ENCODE peak calls at places on chromosomes 6 and 20, in ten cellular contexts. One of them, this sample, is unnamed.

GRCh38 chr6:113707194-113707593 is 150.0 kb upstream of the MARCKS start:
- DNase-seq in activated T-helper 9 cell treated with anti-CD3 and anti-CD28 coated beads, Interleukin-2, amount 50 U/mL, for 16 hours: no peak
- DNase-seq in NCI-H345: no peak
- DNase-seq in WTC11: no peak
- DNase-seq in heart left ventricle: no peak
- DNase-seq in activated T-cell treated with anti-CD3 and anti-CD28 coated beads for 1 hour: no peak
- DNase-seq in stimulated activated naive CD8-positive, alpha-beta T cell treated with anti-CD3 and anti-CD28 coated beads, Interleukin-15, Interleukin-2, amounts not matched to agents 100 U/mL and 50 U/mL, for 24 hours: no peak
- DNase-seq in hypothalamus: no peak
- DNase-seq in effector memory CD8-positive, alpha-beta T cell: no peak
- DNase-seq in tibial artery: no peak
- DNase-seq in this sample: no peak

GRCh38 chr6:148203281-148203925 is 139.2 kb upstream of the SASH1 start:
- DNase-seq in hypothalamus: no peak
- DNase-seq in NCI-H345: no peak
- DNase-seq in activated T-cell treated with anti-CD3 and anti-CD28 coated beads for 1 hour: no peak
- DNase-seq in effector memory CD8-positive, alpha-beta T cell: no peak
- DNase-seq in stimulated activated naive CD8-positive, alpha-beta T cell treated with anti-CD3 and anti-CD28 coated beads, Interleukin-15, Interleukin-2, amounts not matched to agents 100 U/mL and 50 U/mL, for 24 hours: no peak
- DNase-seq in heart left ventricle: no peak
- DNase-seq in WTC11: no peak
- DNase-seq in tibial artery: no peak
- DNase-seq in activated T-helper 9 cell treated with anti-CD3 and anti-CD28 coated beads, Interleukin-2, amount 50 U/mL, for 16 hours: no peak
- DNase-seq in this sample: no peak

GRCh38 chr20:7214081-7214740 is 446.7 kb downstream of the BMP2 start:
- DNase-seq in stimulated activated naive CD8-positive, alpha-beta T cell treated with anti-CD3 and anti-CD28 coated beads, Interleukin-15, Interleukin-2, amounts not matched to agents 100 U/mL and 50 U/mL, for 24 hours: no peak
- DNase-seq in activated T-cell treated with anti-CD3 and anti-CD28 coated beads for 1 hour: no peak
- DNase-seq in heart left ventricle: no peak
- DNase-seq in effector memory CD8-positive, alpha-beta T cell: no peak
- DNase-seq in hypothalamus: no peak
- DNase-seq in activated T-helper 9 cell treated with anti-CD3 and anti-CD28 coated beads, Interleukin-2, amount 50 U/mL, for 16 hours: no peak
- DNase-seq in tibial artery: no peak
- DNase-seq in NCI-H345: no peak
- DNase-seq in WTC11: peak; percentile 25
- DNase-seq in this sample: no peak

GRCh38 chr20:62063601-62063980 is 2.1 kb downstream of the TAF4 start:
- DNase-seq in NCI-H345: peak; percentile 21
- DNase-seq in WTC11: no peak
- DNase-seq in effector memory CD8-positive, alpha-beta T cell: no peak
- DNase-seq in hypothalamus: peak; percentile 9
- DNase-seq in stimulated activated naive CD8-positive, alpha-beta T cell treated with anti-CD3 and anti-CD28 coated beads, Interleukin-15, Interleukin-2, amounts not matched to agents 100 U/mL and 50 U/mL, for 24 hours: no peak
- DNase-seq in activated T-helper 9 cell treated with anti-CD3 and anti-CD28 coated beads, Interleukin-2, amount 50 U/mL, for 16 hours: no peak
- DNase-seq in activated T-cell treated with anti-CD3 and anti-CD28 coated beads for 1 hour: no peak
- DNase-seq in tibial artery: no peak
- DNase-seq in heart left ventricle: no peak
- DNase-seq in this sample: no peak

GRCh38 chr6:52994031-52994788 is 874 bp downstream of the GSTA4 start:
- DNase-seq in hypothalamus: peak; percentile 34
- DNase-seq in stimulated activated naive CD8-positive, alpha-beta T cell treated with anti-CD3 and anti-CD28 coated beads, Interleukin-15, Interleukin-2, amounts not matched to agents 100 U/mL and 50 U/mL, for 24 hours: no peak
- DNase-seq in activated T-cell treated with anti-CD3 and anti-CD28 coated beads for 1 hour: no peak
- DNase-seq in heart left ventricle: no peak
- DNase-seq in activated T-helper 9 cell treated with anti-CD3 and anti-CD28 coated beads, Interleukin-2, amount 50 U/mL, for 16 hours: no peak
- DNase-seq in tibial artery: no peak
- DNase-seq in WTC11: peak; percentile 19
- DNase-seq in effector memory CD8-positive, alpha-beta T cell: no peak
- DNase-seq in NCI-H345: peak; percentile 33
- DNase-seq in this sample: peak; percentile 29

GRCh38 chr6:39924283-39924682 is 10.0 kb downstream of the MOCS1 start:
- DNase-seq in activated T-cell treated with anti-CD3 and anti-CD28 coated beads for 1 hour: no peak
- DNase-seq in NCI-H345: peak; percentile 12
- DNase-seq in heart left ventricle: no peak
- DNase-seq in activated T-helper 9 cell treated with anti-CD3 and anti-CD28 coated beads, Interleukin-2, amount 50 U/mL, for 16 hours: no peak
- DNase-seq in tibial artery: no peak
- DNase-seq in effector memory CD8-positive, alpha-beta T cell: no peak
- DNase-seq in WTC11: no peak
- DNase-seq in hypothalamus: no peak
- DNase-seq in stimulated activated naive CD8-positive, alpha-beta T cell treated with anti-CD3 and anti-CD28 coated beads, Interleukin-15, Interleukin-2, amounts not matched to agents 100 U/mL and 50 U/mL, for 24 hours: no peak
- DNase-seq in this sample: no peak

GRCh38 chr6:18362058-18362561 is 25.0 kb upstream of the RNF144B start:
- DNase-seq in tibial artery: no peak
- DNase-seq in WTC11: no peak
- DNase-seq in hypothalamus: no peak
- DNase-seq in effector memory CD8-positive, alpha-beta T cell: no peak
- DNase-seq in activated T-cell treated with anti-CD3 and anti-CD28 coated beads for 1 hour: no peak
- DNase-seq in stimulated activated naive CD8-positive, alpha-beta T cell treated with anti-CD3 and anti-CD28 coated beads, Interleukin-15, Interleukin-2, amounts not matched to agents 100 U/mL and 50 U/mL, for 24 hours: no peak
- DNase-seq in NCI-H345: no peak
- DNase-seq in heart left ventricle: no peak
- DNase-seq in activated T-helper 9 cell treated with anti-CD3 and anti-CD28 coated beads, Interleukin-2, amount 50 U/mL, for 16 hours: no peak
- DNase-seq in this sample: no peak

GRCh38 chr6:124999105-124999764 is 37.0 kb downstream of the RNF217 start:
- DNase-seq in hypothalamus: no peak
- DNase-seq in effector memory CD8-positive, alpha-beta T cell: no peak
- DNase-seq in WTC11: no peak
- DNase-seq in tibial artery: no peak
- DNase-seq in heart left ventricle: no peak
- DNase-seq in NCI-H345: no peak
- DNase-seq in activated T-helper 9 cell treated with anti-CD3 and anti-CD28 coated beads, Interleukin-2, amount 50 U/mL, for 16 hours: no peak
- DNase-seq in activated T-cell treated with anti-CD3 and anti-CD28 coated beads for 1 hour: no peak
- DNase-seq in stimulated activated naive CD8-positive, alpha-beta T cell treated with anti-CD3 and anti-CD28 coated beads, Interleukin-15, Interleukin-2, amounts not matched to agents 100 U/mL and 50 U/mL, for 24 hours: no peak
- DNase-seq in this sample: no peak

GRCh38 chr6:150185697-150186096 is 42.9 kb downstream of the PPP1R14C start:
- DNase-seq in hypothalamus: no peak
- DNase-seq in activated T-cell treated with anti-CD3 and anti-CD28 coated beads for 1 hour: no peak
- DNase-seq in WTC11: no peak
- DNase-seq in heart left ventricle: no peak
- DNase-seq in stimulated activated naive CD8-positive, alpha-beta T cell treated with anti-CD3 and anti-CD28 coated beads, Interleukin-15, Interleukin-2, amounts not matched to agents 100 U/mL and 50 U/mL, for 24 hours: no peak
- DNase-seq in tibial artery: no peak
- DNase-seq in NCI-H345: no peak
- DNase-seq in effector memory CD8-positive, alpha-beta T cell: no peak
- DNase-seq in activated T-helper 9 cell treated with anti-CD3 and anti-CD28 coated beads, Interleukin-2, amount 50 U/mL, for 16 hours: no peak
- DNase-seq in this sample: no peak

GRCh38 chr20:58483051-58483450 is 32.1 kb downstream of the APCDD1L start:
- DNase-seq in WTC11: no peak
- DNase-seq in hypothalamus: no peak
- DNase-seq in tibial artery: no peak
- DNase-seq in heart left ventricle: no peak
- DNase-seq in stimulated activated naive CD8-positive, alpha-beta T cell treated with anti-CD3 and anti-CD28 coated beads, Interleukin-15, Interleukin-2, amounts not matched to agents 100 U/mL and 50 U/mL, for 24 hours: no peak
- DNase-seq in activated T-helper 9 cell treated with anti-CD3 and anti-CD28 coated beads, Interleukin-2, amount 50 U/mL, for 16 hours: no peak
- DNase-seq in effector memory CD8-positive, alpha-beta T cell: no peak
- DNase-seq in activated T-cell treated with anti-CD3 and anti-CD28 coated beads for 1 hour: no peak
- DNase-seq in NCI-H345: no peak
- DNase-seq in this sample: no peak

GRCh38 chr20:15951711-15952110 is 621.5 kb downstream of the KIF16B start:
- DNase-seq in NCI-H345: no peak
- DNase-seq in WTC11: no peak
- DNase-seq in hypothalamus: no peak
- DNase-seq in heart left ventricle: no peak
- DNase-seq in activated T-helper 9 cell treated with anti-CD3 and anti-CD28 coated beads, Interleukin-2, amount 50 U/mL, for 16 hours: no peak
- DNase-seq in effector memory CD8-positive, alpha-beta T cell: no peak
- DNase-seq in tibial artery: no peak
- DNase-seq in activated T-cell treated with anti-CD3 and anti-CD28 coated beads for 1 hour: no peak
- DNase-seq in stimulated activated naive CD8-positive, alpha-beta T cell treated with anti-CD3 and anti-CD28 coated beads, Interleukin-15, Interleukin-2, amounts not matched to agents 100 U/mL and 50 U/mL, for 24 hours: no peak
- DNase-seq in this sample: no peak

GRCh38 chr20:58670097-58670496 is 19.0 kb downstream of the STX16 start:
- DNase-seq in NCI-H345: no peak
- DNase-seq in activated T-cell treated with anti-CD3 and anti-CD28 coated beads for 1 hour: no peak
- DNase-seq in stimulated activated naive CD8-positive, alpha-beta T cell treated with anti-CD3 and anti-CD28 coated beads, Interleukin-15, Interleukin-2, amounts not matched to agents 100 U/mL and 50 U/mL, for 24 hours: no peak
- DNase-seq in effector memory CD8-positive, alpha-beta T cell: no peak
- DNase-seq in activated T-helper 9 cell treated with anti-CD3 and anti-CD28 coated beads, Interleukin-2, amount 50 U/mL, for 16 hours: no peak
- DNase-seq in heart left ventricle: no peak
- DNase-seq in WTC11: no peak
- DNase-seq in hypothalamus: no peak
- DNase-seq in tibial artery: no peak
- DNase-seq in this sample: no peak

GRCh38 chr6:109059148-109059547 is 35.5 kb downstream of the SESN1 start:
- DNase-seq in hypothalamus: no peak
- DNase-seq in NCI-H345: no peak
- DNase-seq in activated T-cell treated with anti-CD3 and anti-CD28 coated beads for 1 hour: no peak
- DNase-seq in WTC11: no peak
- DNase-seq in effector memory CD8-positive, alpha-beta T cell: no peak
- DNase-seq in heart left ventricle: no peak
- DNase-seq in activated T-helper 9 cell treated with anti-CD3 and anti-CD28 coated beads, Interleukin-2, amount 50 U/mL, for 16 hours: no peak
- DNase-seq in tibial artery: no peak
- DNase-seq in stimulated activated naive CD8-positive, alpha-beta T cell treated with anti-CD3 and anti-CD28 coated beads, Interleukin-15, Interleukin-2, amounts not matched to agents 100 U/mL and 50 U/mL, for 24 hours: no peak
- DNase-seq in this sample: no peak

GRCh38 chr6:40774932-40775331 is 187.8 kb upstream of the LRFN2 start:
- DNase-seq in stimulated activated naive CD8-positive, alpha-beta T cell treated with anti-CD3 and anti-CD28 coated beads, Interleukin-15, Interleukin-2, amounts not matched to agents 100 U/mL and 50 U/mL, for 24 hours: no peak
- DNase-seq in WTC11: no peak
- DNase-seq in activated T-helper 9 cell treated with anti-CD3 and anti-CD28 coated beads, Interleukin-2, amount 50 U/mL, for 16 hours: no peak
- DNase-seq in heart left ventricle: no peak
- DNase-seq in hypothalamus: no peak
- DNase-seq in NCI-H345: no peak
- DNase-seq in effector memory CD8-positive, alpha-beta T cell: no peak
- DNase-seq in tibial artery: no peak
- DNase-seq in activated T-cell treated with anti-CD3 and anti-CD28 coated beads for 1 hour: no peak
- DNase-seq in this sample: no peak

GRCh38 chr6:79224005-79224404 is 10.5 kb downstream of the HMGN3 start:
- DNase-seq in activated T-helper 9 cell treated with anti-CD3 and anti-CD28 coated beads, Interleukin-2, amount 50 U/mL, for 16 hours: no peak
- DNase-seq in tibial artery: no peak
- DNase-seq in effector memory CD8-positive, alpha-beta T cell: no peak
- DNase-seq in activated T-cell treated with anti-CD3 and anti-CD28 coated beads for 1 hour: no peak
- DNase-seq in NCI-H345: no peak
- DNase-seq in hypothalamus: no peak
- DNase-seq in WTC11: no peak
- DNase-seq in heart left ventricle: no peak
- DNase-seq in stimulated activated naive CD8-positive, alpha-beta T cell treated with anti-CD3 and anti-CD28 coated beads, Interleukin-15, Interleukin-2, amounts not matched to agents 100 U/mL and 50 U/mL, for 24 hours: no peak
- DNase-seq in this sample: no peak

GRCh38 chr6:101393291-101394251 is at the start of gene GRIK2:
- DNase-seq in tibial artery: no peak
- DNase-seq in stimulated activated naive CD8-positive, alpha-beta T cell treated with anti-CD3 and anti-CD28 coated beads, Interleukin-15, Interleukin-2, amounts not matched to agents 100 U/mL and 50 U/mL, for 24 hours: peak; percentile 17
- DNase-seq in NCI-H345: peak; percentile 69
- DNase-seq in heart left ventricle: peak; percentile 58
- DNase-seq in activated T-helper 9 cell treated with anti-CD3 and anti-CD28 coated beads, Interleukin-2, amount 50 U/mL, for 16 hours: no peak
- DNase-seq in activated T-cell treated with anti-CD3 and anti-CD28 coated beads for 1 hour: no peak
- DNase-seq in hypothalamus: peak; percentile 43
- DNase-seq in effector memory CD8-positive, alpha-beta T cell: no peak
- DNase-seq in WTC11: peak; percentile 75
- DNase-seq in this sample: no peak